ENCODE peak calls at places on chromosomes 13 and 19, in seven cellular contexts. A, Z, B, W, I, D and U are unnamed samples.

GRCh38 chr19:49157445-49158224 is at the start of gene TRPM4:
- DNase-seq in Z (peak), B (peak), W (peak), D (peak), A (no peak), I (peak), U (no peak)

GRCh38 chr13:107441279-107441678 is 774.1 kb downstream of the LIG4 start:
- DNase-seq in I (no peak), B (no peak), A (no peak), Z (no peak), D (no peak), W (no peak), U (no peak)

GRCh38 chr19:19460761-19461265 is 54.5 kb downstream of the TSSK6 start:
- DNase-seq in A (peak), W (no peak), Z (peak), D (no peak), B (no peak), I (no peak), U (no peak)

GRCh38 chr19:275958-276646 is 15.1 kb downstream of the PLPP2 start:
- DNase-seq in B (no peak), I (no peak), A (no peak), W (no peak), D (no peak), Z (no peak), U (no peak)

GRCh38 chr13:113147206-113147605 is 11.2 kb upstream of the PROZ start:
- DNase-seq in B (no peak), W (no peak), A (no peak), Z (no peak), I (no peak), D (peak), U (no peak)

GRCh38 chr19:12913871-12914690 is 5.0 kb downstream of the SYCE2 start:
- DNase-seq in B (peak), D (no peak), I (no peak), A (peak), W (no peak), Z (peak), U (peak)

GRCh38 chr19:29162694-29163093 is 50.3 kb downstream of the UQCRFS1 start:
- DNase-seq in D (no peak), Z (no peak), B (no peak), W (no peak), A (no peak), I (no peak), U (no peak)

GRCh38 chr19:4969772-4970531 is 1.0 kb downstream of the KDM4B start:
- DNase-seq in Z (peak), D (peak), I (no peak), A (peak), B (no peak), W (no peak), U (peak)

GRCh38 chr13:70568571-70568970 is 460.3 kb upstream of the KLHL1 start:
- DNase-seq in I (peak), B (peak), Z (peak), W (no peak), D (no peak), A (no peak), U (no peak)